ENCODE peak calls at places on chromosome 4, in eight cellular contexts. M is activated CD8-positive, alpha-beta T cell treated with anti-CD3 and anti-CD28 coated beads for 36 hours; S is osteocyte; V is endodermal cell; F is left lung; U is type B pancreatic cell; K is lower leg skin; N is endothelial cell. G is an unnamed sample.

GRCh38 chr4:7867701-7868429 is 71.8 kb downstream of the AFAP1 start:
- DNase-seq in M (no peak), S (no peak), V (no peak), F (no peak), U (no peak), K (no peak), N (no peak), G (no peak)

GRCh38 chr4:113971706-113972360 is 7.6 kb downstream of the ARSJ start:
- DNase-seq in M (no peak), S (no peak), V (no peak), F (no peak), U (no peak), K (no peak), N (no peak), G (no peak)

GRCh38 chr4:2362286-2363055 is 56.0 kb downstream of the ZFYVE28 start:
- DNase-seq in M (no peak), S (no peak), V (peak), F (peak), U (no peak), K (no peak), N (no peak), G (no peak)

GRCh38 chr4:16916719-16917337 is 18.4 kb upstream of the LDB2 start:
- DNase-seq in M (peak), S (no peak), V (peak), F (no peak), U (no peak), K (peak), N (peak), G (no peak)

GRCh38 chr4:71694946-71695345 is 88.9 kb downstream of the GC start:
- DNase-seq in M (no peak), S (no peak), V (no peak), F (no peak), U (no peak), K (no peak), N (no peak), G (no peak)

GRCh38 chr4:122701965-122702364 is 30.5 kb upstream of the BBS12 start:
- DNase-seq in M (no peak), S (no peak), V (no peak), F (no peak), U (no peak), K (no peak), N (no peak), G (no peak)

GRCh38 chr4:4384837-4385236 is 2.1 kb upstream of the NSG1 start:
- DNase-seq in M (peak), S (no peak), V (peak), F (no peak), U (no peak), K (no peak), N (peak), G (no peak)

GRCh38 chr4:7872264-7872771 is 67.3 kb downstream of the AFAP1 start:
- DNase-seq in M (no peak), S (peak), V (no peak), F (no peak), U (no peak), K (peak), N (no peak), G (no peak)

GRCh38 chr4:167943872-167944505 is 148.3 kb upstream of the ANXA10 start:
- DNase-seq in M (no peak), S (no peak), V (no peak), F (no peak), U (no peak), K (no peak), N (no peak), G (no peak)

GRCh38 chr4:147560632-147561031 is 56.6 kb upstream of the TMEM184C start:
- DNase-seq in M (no peak), S (no peak), V (no peak), F (no peak), U (no peak), K (no peak), N (no peak), G (no peak)

GRCh38 chr4:74377714-74378113 is 12.8 kb downstream of the EREG start:
- DNase-seq in M (no peak), S (no peak), V (no peak), F (no peak), U (no peak), K (no peak), N (no peak), G (no peak)

GRCh38 chr4:128483041-128483440 is 195.4 kb upstream of the PGRMC2 start:
- DNase-seq in M (no peak), S (no peak), V (no peak), F (no peak), U (no peak), K (no peak), N (no peak), G (no peak)

GRCh38 chr4:173128199-173128890 is 40.3 kb upstream of the GALNT7 start:
- DNase-seq in M (no peak), S (no peak), V (no peak), F (no peak), U (no peak), K (no peak), N (no peak), G (no peak)

GRCh38 chr4:13544556-13545393 is 467 bp upstream of the NKX3-2 start:
- DNase-seq in M (peak), S (peak), V (peak), F (peak), U (peak), K (peak), N (peak), G (peak)

GRCh38 chr4:173399016-173399415 is at the start of gene SCRG1:
- DNase-seq in M (no peak), S (no peak), V (no peak), F (no peak), U (no peak), K (no peak), N (no peak), G (no peak)

GRCh38 chr4:91123742-91124141 is 996.5 kb downstream of the CCSER1 start:
- DNase-seq in M (no peak), S (no peak), V (no peak), F (no peak), U (no peak), K (no peak), N (no peak), G (no peak)

GRCh38 chr4:102250341-102250740 is 94.9 kb downstream of the SLC39A8 start:
- DNase-seq in M (no peak), S (no peak), V (no peak), F (peak), U (no peak), K (no peak), N (no peak), G (no peak)

GRCh38 chr4:82201805-82202636 is 171.8 kb downstream of the HNRNPD start:
- DNase-seq in M (peak), S (no peak), V (peak), F (no peak), U (no peak), K (no peak), N (peak), G (no peak)

GRCh38 chr4:62470421-62470983 is 1270.4 kb downstream of the ADGRL3 start:
- DNase-seq in M (no peak), S (no peak), V (no peak), F (peak), U (no peak), K (no peak), N (no peak), G (no peak)

GRCh38 chr4:41081847-41082246 is 132.5 kb downstream of the APBB2 start:
- DNase-seq in M (no peak), S (no peak), V (no peak), F (no peak), U (no peak), K (no peak), N (no peak), G (no peak)

GRCh38 chr4:182806259-182807252 is 110.6 kb downstream of the DCTD start:
- DNase-seq in M (peak), S (peak), V (peak), F (peak), U (peak), K (peak), N (peak), G (peak)

GRCh38 chr4:20904966-20905365 is 204.7 kb downstream of the PACRGL start:
- DNase-seq in M (no peak), S (no peak), V (no peak), F (no peak), U (no peak), K (no peak), N (no peak), G (no peak)

GRCh38 chr4:6019316-6020263 is 1.4 kb upstream of the C4orf50 start:
- DNase-seq in M (peak), S (no peak), V (peak), F (no peak), U (no peak), K (peak), N (peak), G (no peak)

GRCh38 chr4:135243960-135244561 is 1042.5 kb upstream of the PABPC4L start:
- DNase-seq in M (no peak), S (no peak), V (no peak), F (no peak), U (no peak), K (no peak), N (no peak), G (no peak)

GRCh38 chr4:57098945-57099344 is 11.2 kb downstream of the IGFBP7 start:
- DNase-seq in M (no peak), S (no peak), V (no peak), F (no peak), U (no peak), K (no peak), N (no peak), G (no peak)

GRCh38 chr4:47703008-47703407 is 134.9 kb downstream of the CORIN start:
- DNase-seq in M (no peak), S (no peak), V (peak), F (no peak), U (no peak), K (no peak), N (no peak), G (no peak)

GRCh38 chr4:182042945-182043344 is 200.3 kb upstream of the TENM3 start:
- DNase-seq in M (no peak), S (no peak), V (no peak), F (no peak), U (no peak), K (no peak), N (no peak), G (no peak)

GRCh38 chr4:70734168-70734954 is 12.6 kb downstream of the RUFY3 start:
- DNase-seq in M (peak), S (no peak), V (no peak), F (no peak), U (no peak), K (no peak), N (no peak), G (no peak)

GRCh38 chr4:159248383-159249178 is 145.7 kb downstream of the RAPGEF2 start:
- DNase-seq in M (no peak), S (no peak), V (no peak), F (no peak), U (no peak), K (no peak), N (no peak), G (no peak)

GRCh38 chr4:26404597-26405323 is 83.9 kb downstream of the RBPJ start:
- DNase-seq in M (no peak), S (no peak), V (no peak), F (no peak), U (no peak), K (no peak), N (no peak), G (no peak)

GRCh38 chr4:73450398-73451004 is 14.5 kb downstream of the AFP start:
- DNase-seq in M (no peak), S (no peak), V (peak), F (no peak), U (no peak), K (no peak), N (no peak), G (no peak)

GRCh38 chr4:24488399-24489164 is 95.8 kb downstream of the DHX15 start:
- DNase-seq in M (peak), S (peak), V (peak), F (peak), U (peak), K (peak), N (peak), G (no peak)

GRCh38 chr4:13092702-13093101 is 391.4 kb downstream of the RAB28 start:
- DNase-seq in M (no peak), S (no peak), V (no peak), F (no peak), U (no peak), K (peak), N (no peak), G (no peak)

GRCh38 chr4:18512718-18513117 is 491.2 kb upstream of the LCORL start:
- DNase-seq in M (no peak), S (no peak), V (no peak), F (no peak), U (no peak), K (no peak), N (no peak), G (no peak)

GRCh38 chr4:56979674-56980073 is 978 bp downstream of the POLR2B start:
- DNase-seq in M (peak), S (no peak), V (peak), F (no peak), U (no peak), K (no peak), N (peak), G (no peak)

GRCh38 chr4:109803924-109804571 is 2.2 kb upstream of the CFI start:
- DNase-seq in M (peak), S (no peak), V (peak), F (no peak), U (no peak), K (peak), N (peak), G (no peak)

GRCh38 chr4:189069782-189070181 is 870.9 kb upstream of the FRG1 start:
- DNase-seq in M (no peak), S (no peak), V (no peak), F (no peak), U (no peak), K (no peak), N (no peak), G (no peak)

DNA sequence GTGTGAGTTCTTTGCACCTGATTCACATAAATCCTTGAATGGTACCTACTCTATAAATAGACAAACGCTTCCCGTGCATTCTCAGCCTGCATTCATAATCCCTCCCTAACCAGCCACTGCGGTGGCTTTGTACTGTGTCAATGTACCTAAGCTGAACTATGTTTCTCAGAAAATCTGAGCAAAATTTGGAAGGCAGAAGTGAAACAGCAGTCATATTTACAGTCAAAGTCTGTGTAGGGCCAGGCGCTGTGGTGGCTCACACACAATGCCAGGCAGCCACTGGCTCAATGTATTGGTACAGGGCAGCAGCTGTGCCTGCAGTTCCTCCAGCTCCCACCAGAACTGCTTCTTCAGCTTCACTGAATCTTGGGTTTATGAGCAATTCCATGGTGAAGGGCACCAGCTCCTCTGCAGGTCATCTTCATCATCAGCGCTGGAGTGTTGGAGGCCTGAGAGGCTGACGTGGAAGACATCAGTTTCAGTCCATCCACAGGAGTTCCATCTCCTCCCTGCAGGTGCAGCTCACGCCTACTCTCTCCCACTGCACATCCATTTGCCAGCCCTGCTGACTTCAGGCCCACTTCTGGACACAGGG is 32.3 kb upstream of the IRF2 start:
- DNase-seq in M (peak), S (peak), V (peak), F (no peak), U (no peak), K (no peak), N (peak), G (peak)
- TF ChIP-seq CTCF in M (peak), S (no peak), V (peak), F (peak), U (peak), K (no peak), N (no peak), G (no peak)

GRCh38 chr4:124334119-124334518 is 378.4 kb downstream of the ANKRD50 start:
- DNase-seq in M (peak), S (no peak), V (peak), F (no peak), U (no peak), K (peak), N (peak), G (no peak)
- TF ChIP-seq CTCF in M (peak), S (peak), V (peak), F (peak), U (peak), K (no peak), N (peak), G (no peak)

DNA sequence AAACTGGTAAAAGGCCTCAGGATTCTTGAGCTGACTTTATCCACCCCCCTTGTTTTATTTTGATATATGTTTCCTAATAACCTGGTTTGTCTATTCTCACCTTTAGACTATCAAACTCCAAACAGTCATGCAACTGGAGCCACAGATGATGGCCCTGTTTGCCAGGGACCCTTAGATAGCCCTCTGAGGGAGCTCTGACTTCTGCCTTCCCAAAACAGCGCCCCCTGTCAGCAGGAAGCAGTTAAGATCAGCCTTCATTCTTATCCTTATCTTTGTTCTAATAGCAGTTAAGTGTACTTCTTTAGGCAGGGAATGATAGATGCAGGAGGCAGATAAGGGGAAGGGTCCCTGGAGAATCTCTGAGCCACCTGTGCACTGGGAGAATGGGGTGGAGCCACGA is 27.5 kb upstream of the CXCL13 start:
- DNase-seq in M (no peak), S (no peak), V (peak), F (no peak), U (no peak), K (no peak), N (no peak), G (no peak)
- TF ChIP-seq CTCF in M (peak), S (no peak), V (peak), F (no peak), U (peak), K (no peak), N (no peak), G (no peak)

GRCh38 chr4:42750831-42751230 is 93.9 kb upstream of the ATP8A1 start:
- DNase-seq in M (no peak), S (no peak), V (no peak), F (no peak), U (no peak), K (no peak), N (no peak), G (no peak)

GRCh38 chr4:42750091-42750490 is 93.2 kb upstream of the ATP8A1 start:
- DNase-seq in M (peak), S (no peak), V (peak), F (no peak), U (no peak), K (no peak), N (peak), G (no peak)
- TF ChIP-seq CTCF in M (peak), S (peak), V (peak), F (no peak), U (peak), K (no peak), N (no peak), G (no peak)